ENCODE peak calls at places on chromosome 1, in nine cellular contexts. M is H54, U is germinal center, N is NCI-H2081, A is T follicular helper cell, G is sigmoid colon, W is WERI-Rb-1, B is EL, O is left kidney. E is an unnamed sample.

GRCh38 chr1:186708578-186709203 is 28.5 kb upstream of the PTGS2 start:
- DNase-seq in A (no peak), G (no peak), M (no peak), W (no peak), B (peak; percentile 5), O (no peak), N (no peak), U (no peak), E (no peak)

GRCh38 chr1:165162671-165163241 is 193.8 kb downstream of the LMX1A start:
- DNase-seq in W (no peak), B (peak; percentile 3), N (peak; percentile 80), O (peak; percentile 83), G (no peak), A (no peak), M (no peak), U (no peak), E (no peak)

GRCh38 chr1:230085178-230085515 is 18.1 kb downstream of the GALNT2 start:
- DNase-seq in G (no peak), O (no peak), A (no peak), B (no peak), W (no peak), N (no peak), U (no peak), M (no peak), E (no peak)

GRCh38 chr1:11940260-11940921 is 5.9 kb downstream of the PLOD1 start:
- DNase-seq in A (no peak), M (no peak), O (peak; percentile 22), N (no peak), B (peak; percentile 67), U (no peak), W (no peak), G (peak; percentile 91), E (no peak)

GRCh38 chr1:19342077-19342775 is 30.1 kb downstream of the SLC66A1 start:
- DNase-seq in N (no peak), U (no peak), W (no peak), M (no peak), G (no peak), B (no peak), A (no peak), O (no peak), E (no peak)

GRCh38 chr1:241637046-241637590 is 3.1 kb downstream of the CHML start:
- DNase-seq in A (no peak), O (no peak), W (no peak), M (no peak), N (no peak), G (no peak), B (peak; percentile 51), U (no peak), E (no peak)

GRCh38 chr1:98369463-98369862 is 292.1 kb upstream of the SNX7 start:
- DNase-seq in W (no peak), B (no peak), O (no peak), U (no peak), G (no peak), M (no peak), A (no peak), N (no peak), E (no peak)

GRCh38 chr1:237814319-237814924 is 76.3 kb downstream of the ZP4 start:
- DNase-seq in U (no peak), A (no peak), N (peak; percentile 17), O (peak; percentile 53), M (no peak), B (peak; percentile 18), W (no peak), G (no peak), E (no peak)

GRCh38 chr1:229637746-229638145 is 11.7 kb downstream of the URB2 start:
- DNase-seq in U (no peak), O (no peak), A (no peak), G (no peak), N (no peak), B (no peak), W (no peak), M (no peak), E (no peak)

GRCh38 chr1:226337294-226337870 is 28.4 kb upstream of the LIN9 start:
- DNase-seq in O (no peak), N (no peak), B (no peak), M (no peak), U (no peak), W (no peak), G (no peak), A (no peak), E (no peak)

GRCh38 chr1:152001631-152002584 is 8.2 kb upstream of the S100A10 start:
- DNase-seq in O (peak; percentile 94), A (peak; percentile 68), W (peak; percentile 94), M (no peak), N (peak; percentile 86), G (peak; percentile 92), B (peak; percentile 95), U (peak; percentile 44), E (peak; percentile 99)

GRCh38 chr1:1954831-1955441 is 35.9 kb upstream of the TMEM52 start:
- DNase-seq in O (no peak), B (no peak), N (no peak), W (peak; percentile 59), G (no peak), M (no peak), U (no peak), A (no peak), E (no peak)

GRCh38 chr1:11046270-11046566 is 821 bp downstream of the MASP2 start:
- DNase-seq in A (no peak), O (no peak), B (no peak), U (no peak), G (peak; percentile 40), W (no peak), N (no peak), M (no peak), E (no peak)

GRCh38 chr1:116910379-116911165 is 856 bp downstream of the PTGFRN start:
- DNase-seq in A (no peak), O (peak; percentile 71), M (no peak), N (peak; percentile 21), G (peak; percentile 70), U (peak; percentile 36), B (peak; percentile 40), W (peak; percentile 21), E (no peak)

GRCh38 chr1:173661763-173662162 is 7.9 kb downstream of the ANKRD45 start:
- DNase-seq in G (no peak), M (no peak), O (no peak), B (no peak), U (no peak), N (no peak), A (no peak), W (no peak), E (no peak)

GRCh38 chr1:47694011-47694890 is 256.4 kb downstream of the FOXD2 start:
- DNase-seq in G (peak; percentile 46), M (no peak), U (no peak), N (no peak), A (no peak), W (no peak), O (peak; percentile 45), B (no peak), E (no peak)

GRCh38 chr1:17856496-17857108 is 101.5 kb downstream of the ACTL8 start:
- DNase-seq in A (no peak), U (no peak), B (no peak), N (no peak), W (no peak), O (no peak), M (no peak), G (no peak), E (no peak)

GRCh38 chr1:48596036-48596435 is 124.0 kb upstream of the SPATA6 start:
- DNase-seq in U (no peak), B (no peak), G (no peak), M (no peak), O (peak; percentile 44), A (no peak), W (peak; percentile 56), N (no peak), E (no peak)

GRCh38 chr1:60388092-60388987 is 314.8 kb upstream of the C1orf87 start:
- DNase-seq in W (no peak), A (no peak), B (peak; percentile 8), G (no peak), N (peak; percentile 69), M (no peak), U (no peak), O (no peak), E (no peak)

GRCh38 chr1:110880708-110881374 is 7.9 kb downstream of the CD53 start:
- DNase-seq in G (no peak), O (no peak), W (peak; percentile 12), A (peak; percentile 40), B (no peak), U (no peak), N (no peak), M (no peak), E (no peak)

GRCh38 chr1:36773827-36774541 is 260.3 kb downstream of the GRIK3 start:
- DNase-seq in B (no peak), M (no peak), A (no peak), O (no peak), G (no peak), U (no peak), N (no peak), W (no peak), E (no peak)

GRCh38 chr1:174818951-174819350 is 180.8 kb upstream of the CACYBP start:
- DNase-seq in N (no peak), M (no peak), O (no peak), W (no peak), A (no peak), U (no peak), G (no peak), B (peak; percentile 52), E (peak; percentile 19)

GRCh38 chr1:41534181-41535076 is 49.9 kb upstream of the EDN2 start:
- DNase-seq in A (no peak), N (no peak), G (peak; percentile 26), M (no peak), W (no peak), U (no peak), B (no peak), O (no peak), E (no peak)

GRCh38 chr1:185017338-185017737 is 28.0 kb upstream of the RNF2 start:
- DNase-seq in M (peak; percentile 47), N (no peak), U (no peak), W (no peak), B (peak; percentile 89), A (no peak), O (no peak), G (no peak), E (peak; percentile 89)

GRCh38 chr1:209248649-209249279 is 334.8 kb upstream of the CAMK1G start:
- DNase-seq in M (peak; percentile 16), U (peak; percentile 44), N (peak; percentile 84), W (peak; percentile 55), A (peak; percentile 11), O (peak; percentile 83), G (no peak), B (peak; percentile 61), E (peak; percentile 47)

GRCh38 chr1:101738475-101738874 is 258.3 kb downstream of the OLFM3 start:
- DNase-seq in G (no peak), M (no peak), N (no peak), U (no peak), A (no peak), O (no peak), W (no peak), B (peak; percentile 58), E (peak; percentile 86)

GRCh38 chr1:117346206-117346928 is 20.9 kb upstream of the MAN1A2 start:
- DNase-seq in U (no peak), M (no peak), G (no peak), N (peak; percentile 61), A (no peak), O (no peak), B (peak; percentile 32), W (no peak), E (peak; percentile 85)

GRCh38 chr1:24201941-24202440 is 14.9 kb upstream of the IFNLR1 start:
- DNase-seq in M (peak; percentile 72), N (peak; percentile 84), A (peak; percentile 43), W (peak; percentile 81), G (peak; percentile 92), U (peak; percentile 53), B (peak; percentile 89), O (peak; percentile 93), E (peak; percentile 77)

GRCh38 chr1:198167436-198167934 is 10.7 kb downstream of the NEK7 start:
- DNase-seq in U (peak; percentile 28), A (no peak), O (no peak), G (no peak), W (no peak), M (no peak), B (peak; percentile 42), N (no peak), E (peak; percentile 42)

GRCh38 chr1:207897188-207897587 is 13.7 kb downstream of the CD34 start:
- DNase-seq in A (no peak), O (no peak), U (no peak), W (no peak), B (peak; percentile 21), N (no peak), G (no peak), M (no peak), E (peak; percentile 27)

GRCh38 chr1:18062180-18062579 is 45.4 kb upstream of the IGSF21 start:
- DNase-seq in N (no peak), A (no peak), W (no peak), B (no peak), O (peak; percentile 71), G (no peak), M (no peak), U (no peak), E (no peak)